ENCODE peak calls at places on chromosomes 5 and 9, in seven cellular contexts. Q is AG09319, R is suprapubic skin, N is HS-5, C is hypothalamus, X is Ammon's horn, Z is epithelial cell of prostate. P is an unnamed sample.

GRCh38 chr5:133528841-133529240 is 83.5 kb downstream of the FSTL4 start:
- DNase-seq in Q (no peak), R (no peak), N (no peak), C (no peak), X (no peak), Z (no peak), P (no peak)

GRCh38 chr5:35651002-35651756 is 33.5 kb downstream of the SPEF2 start:
- DNase-seq in Q (peak), R (no peak), N (peak), C (no peak), X (peak), Z (no peak), P (peak)

GRCh38 chr9:77158772-77159513 is 18.4 kb upstream of the VPS13A start:
- DNase-seq in Q (no peak), R (no peak), N (no peak), C (no peak), X (no peak), Z (peak), P (no peak)

GRCh38 chr5:6708814-6709213 is 4.4 kb upstream of the TENT4A start:
- DNase-seq in Q (no peak), R (no peak), N (no peak), C (no peak), X (no peak), Z (no peak), P (no peak)

GRCh38 chr5:16886366-16886736 is 49.7 kb downstream of the MYO10 start:
- DNase-seq in Q (no peak), R (no peak), N (peak), C (no peak), X (no peak), Z (no peak), P (peak)

GRCh38 chr9:130714586-130715110 is 21.1 kb downstream of the EXOSC2 start:
- DNase-seq in Q (no peak), R (no peak), N (no peak), C (no peak), X (no peak), Z (no peak), P (no peak)

GRCh38 chr5:104344809-104345512 is 782.4 kb upstream of the NUDT12 start:
- DNase-seq in Q (no peak), R (no peak), N (peak), C (no peak), X (no peak), Z (no peak), P (peak)

GRCh38 chr5:124952079-124952478 is 205.6 kb upstream of the ZNF608 start:
- DNase-seq in Q (no peak), R (no peak), N (no peak), C (no peak), X (no peak), Z (no peak), P (no peak)

GRCh38 chr5:32099486-32100035 is 74.6 kb downstream of the GOLPH3 start:
- DNase-seq in Q (no peak), R (no peak), N (no peak), C (no peak), X (no peak), Z (no peak), P (no peak)

GRCh38 chr9:131237931-131238401 is 38.3 kb downstream of the FAM78A start:
- DNase-seq in Q (peak), R (no peak), N (no peak), C (no peak), X (peak), Z (peak), P (peak)

GRCh38 chr5:136192526-136193395 is at the start of gene SMIM32:
- DNase-seq in Q (no peak), R (no peak), N (no peak), C (no peak), X (no peak), Z (no peak), P (no peak)

GRCh38 chr5:150641826-150642566 is 1.5 kb downstream of the SYNPO start:
- DNase-seq in Q (no peak), R (no peak), N (no peak), C (no peak), X (no peak), Z (no peak), P (no peak)

GRCh38 chr5:142957528-142957927 is 187.4 kb downstream of the ARHGAP26 start:
- DNase-seq in Q (no peak), R (no peak), N (no peak), C (no peak), X (no peak), Z (no peak), P (no peak)

GRCh38 chr9:105681724-105682123 is 12.6 kb upstream of the TMEM38B start:
- DNase-seq in Q (peak), R (no peak), N (peak), C (no peak), X (no peak), Z (peak), P (peak)

GRCh38 chr9:652896-653295 is 188.6 kb upstream of the DMRT1 start:
- DNase-seq in Q (no peak), R (no peak), N (no peak), C (no peak), X (no peak), Z (no peak), P (no peak)

GRCh38 chr9:38526571-38526970 is 93.8 kb downstream of the ANKRD18A start:
- DNase-seq in Q (no peak), R (no peak), N (no peak), C (no peak), X (no peak), Z (no peak), P (no peak)

GRCh38 chr5:137466888-137467287 is 32.2 kb downstream of the SPOCK1 start:
- DNase-seq in Q (peak), R (no peak), N (no peak), C (no peak), X (peak), Z (no peak), P (peak)

GRCh38 chr5:56461584-56461983 is 228.5 kb upstream of the ANKRD55 start:
- DNase-seq in Q (no peak), R (no peak), N (no peak), C (no peak), X (no peak), Z (no peak), P (no peak)

GRCh38 chr5:59293700-59294099 is 599.8 kb downstream of the PDE4D start:
- DNase-seq in Q (no peak), R (no peak), N (no peak), C (no peak), X (no peak), Z (no peak), P (no peak)

GRCh38 chr5:42887575-42887974 is 75.9 kb upstream of the SELENOP start:
- DNase-seq in Q (no peak), R (no peak), N (no peak), C (no peak), X (no peak), Z (no peak), P (no peak)

GRCh38 chr9:120571443-120572257 is 8.3 kb downstream of the CDK5RAP2 start:
- DNase-seq in Q (peak), R (no peak), N (no peak), C (peak), X (peak), Z (no peak), P (peak)

GRCh38 chr9:75992480-75993206 is 102.2 kb downstream of the PCSK5 start:
- DNase-seq in Q (no peak), R (no peak), N (no peak), C (no peak), X (peak), Z (no peak), P (no peak)

GRCh38 chr9:5843450-5844249 is 10.7 kb upstream of the ERMP1 start:
- DNase-seq in Q (no peak), R (no peak), N (no peak), C (no peak), X (no peak), Z (no peak), P (no peak)

GRCh38 chr5:38538161-38538560 is 18.3 kb downstream of the LIFR start:
- DNase-seq in Q (no peak), R (no peak), N (no peak), C (no peak), X (no peak), Z (no peak), P (no peak)

GRCh38 chr9:121073038-121073437 is 1.7 kb upstream of the CNTRL start:
- DNase-seq in Q (peak), R (peak), N (peak), C (no peak), X (peak), Z (no peak), P (peak)

GRCh38 chr9:135536166-135536565 is 9.8 kb upstream of the OBP2A start:
- DNase-seq in Q (no peak), R (peak), N (no peak), C (no peak), X (no peak), Z (no peak), P (no peak)

GRCh38 chr5:108251350-108251749 is 130.5 kb downstream of the FBXL17 start:
- DNase-seq in Q (no peak), R (no peak), N (no peak), C (no peak), X (no peak), Z (no peak), P (no peak)

GRCh38 chr5:13249854-13250253 is 694.6 kb downstream of the DNAH5 start:
- DNase-seq in Q (no peak), R (no peak), N (peak), C (no peak), X (no peak), Z (peak), P (no peak)

P was measured in fibroblast of the conjunctiva.